ENCODE peak calls at places on chromosome 6, in nine cellular contexts. S, V, Z, A, Q, D, P, H and G are unnamed samples. For H3K4me1, the result is how much of the 10 kb centered on the place peaks cover.

GRCh38 chr6:21067521-21067920 is 526.0 kb upstream of the SOX4 start:
- DNase-seq in S (no peak), V (no peak), Z (no peak), A (no peak), Q (no peak), D (no peak), P (peak), H (no peak), G (no peak)

GRCh38 chr6:43715056-43715788 is 27.6 kb upstream of the MRPS18A start:
- DNase-seq in S (no peak), V (peak), Z (no peak), A (no peak), Q (no peak), D (no peak), P (no peak), H (no peak), G (no peak)

GRCh38 chr6:151058021-151058733 is 181.6 kb upstream of the AKAP12 start:
- DNase-seq in S (peak), V (no peak), Z (no peak), A (no peak), Q (no peak), D (no peak), P (peak), H (no peak), G (no peak)

GRCh38 chr6:47004458-47004857 is 37.7 kb downstream of the ADGRF1 start:
- DNase-seq in S (no peak), V (no peak), Z (no peak), A (no peak), Q (no peak), D (no peak), P (peak), H (no peak), G (no peak)

GRCh38 chr6:41939848-41940758 is 1.5 kb downstream of the CCND3 start:
- DNase-seq in S (peak), V (peak), Z (no peak), A (peak), Q (peak), D (no peak), P (peak), H (no peak), G (peak)

GRCh38 chr6:142796571-142796970 is 148.4 kb downstream of the HIVEP2 start:
- DNase-seq in S (no peak), V (no peak), Z (no peak), A (no peak), Q (no peak), D (no peak), P (peak), H (no peak), G (no peak)

GRCh38 chr6:149026530-149026942 is 279.7 kb downstream of the UST start:
- DNase-seq in S (no peak), V (no peak), Z (no peak), A (no peak), Q (no peak), D (peak), P (peak), H (no peak), G (peak)

GRCh38 chr6:72819609-72820008 is 197.7 kb downstream of the KCNQ5 start:
- DNase-seq in S (no peak), V (no peak), Z (no peak), A (peak), Q (no peak), D (no peak), P (no peak), H (no peak), G (no peak)

GRCh38 chr6:125884656-125885055 is 71.9 kb upstream of the HINT3 start:
- DNase-seq in S (no peak), V (no peak), Z (no peak), A (no peak), Q (no peak), D (no peak), P (no peak), H (no peak), G (peak)

GRCh38 chr6:106300944-106301343 is 24.6 kb downstream of the ATG5 start:
- DNase-seq in S (no peak), V (no peak), Z (no peak), A (no peak), Q (no peak), D (no peak), P (peak), H (peak), G (peak)

GRCh38 chr6:13096084-13096483 is 232.3 kb downstream of the TBC1D7 start:
- DNase-seq in S (no peak), V (no peak), Z (no peak), A (no peak), Q (no peak), D (no peak), P (no peak), H (no peak), G (no peak)

GRCh38 chr6:3194535-3195376 is 32.7 kb downstream of the TUBB2B start:
- DNase-seq in S (no peak), V (no peak), Z (no peak), A (no peak), Q (no peak), D (no peak), P (peak), H (no peak), G (peak)

GRCh38 chr6:45718901-45719300 is 296.8 kb downstream of the CLIC5 start:
- DNase-seq in S (no peak), V (no peak), Z (no peak), A (no peak), Q (no peak), D (no peak), P (peak), H (no peak), G (no peak)

GRCh38 chr6:42086665-42087050 is 36.3 kb downstream of the TAF8 start:
- DNase-seq in S (no peak), V (no peak), Z (no peak), A (no peak), Q (no peak), D (no peak), P (no peak), H (no peak), G (no peak)

GRCh38 chr6:149320745-149321240 is 3.3 kb downstream of the TAB2 start:
- DNase-seq in S (no peak), V (no peak), Z (no peak), A (no peak), Q (no peak), D (no peak), P (peak), H (no peak), G (no peak)

GRCh38 chr6:22024004-22024403 is 272.8 kb downstream of the PRL start:
- DNase-seq in S (no peak), V (no peak), Z (no peak), A (no peak), Q (no peak), D (no peak), P (no peak), H (no peak), G (no peak)

GRCh38 chr6:36563237-36563927 is 16.1 kb upstream of the STK38 start:
- DNase-seq in S (no peak), V (no peak), Z (no peak), A (no peak), Q (no peak), D (no peak), P (no peak), H (no peak), G (peak)

GRCh38 chr6:103335412-103335811 is 1524.3 kb downstream of the HACE1 start:
- DNase-seq in S (no peak), V (no peak), Z (no peak), A (no peak), Q (no peak), D (no peak), P (no peak), H (no peak), G (no peak)

GRCh38 chr6:38136547-38136946 is 317.0 kb downstream of the ZFAND3 start:
- DNase-seq in S (no peak), V (no peak), Z (no peak), A (no peak), Q (no peak), D (no peak), P (peak), H (no peak), G (no peak)

GRCh38 chr6:19860235-19860877 is 23.2 kb downstream of the ID4 start:
- DNase-seq in S (no peak), V (no peak), Z (no peak), A (peak), Q (no peak), D (no peak), P (no peak), H (no peak), G (no peak)

GRCh38 chr6:71444222-71444621 is 155.6 kb downstream of the OGFRL1 start:
- DNase-seq in S (no peak), V (no peak), Z (no peak), A (no peak), Q (no peak), D (no peak), P (no peak), H (no peak), G (no peak)

GRCh38 chr6:83914953-83915352 is 55.5 kb downstream of the CYB5R4 start:
- DNase-seq in S (no peak), V (no peak), Z (no peak), A (no peak), Q (no peak), D (no peak), P (peak), H (no peak), G (no peak)

GRCh38 chr6:21149460-21149859 is 444.1 kb upstream of the SOX4 start:
- DNase-seq in S (no peak), V (no peak), Z (no peak), A (no peak), Q (no peak), D (no peak), P (peak), H (no peak), G (no peak)

GRCh38 chr6:90368601-90369000 is 72.0 kb upstream of the BACH2 start:
- DNase-seq in S (no peak), V (no peak), Z (no peak), A (no peak), Q (no peak), D (peak), P (peak), H (no peak), G (no peak)

GRCh38 chr6:33206864-33207568 is 1.3 kb upstream of the RING1 start:
- DNase-seq in S (no peak), V (peak), Z (no peak), A (no peak), Q (no peak), D (peak), P (peak), H (no peak), G (no peak)

GRCh38 chr6:20366082-20366834 is 35.4 kb upstream of the E2F3 start:
- DNase-seq in S (no peak), V (no peak), Z (peak), A (no peak), Q (peak), D (no peak), P (no peak), H (no peak), G (no peak)

GRCh38 chr6:70412797-70413113 is 553 bp upstream of the FAM135A start:
- DNase-seq in S (no peak), V (no peak), Z (no peak), A (no peak), Q (no peak), D (no peak), P (no peak), H (no peak), G (no peak)

GRCh38 chr6:50840814-50841192 is 22.1 kb downstream of the TFAP2B start:
- DNase-seq in S (no peak), V (no peak), Z (no peak), A (no peak), Q (no peak), D (no peak), P (no peak), H (no peak), G (no peak)

GRCh38 chr6:22071655-22072054 is 225.2 kb downstream of the PRL start:
- DNase-seq in S (no peak), V (no peak), Z (no peak), A (no peak), Q (no peak), D (no peak), P (peak), H (no peak), G (peak)

GRCh38 chr6:10416863-10417641 is 2.2 kb upstream of the TFAP2A start:
- DNase-seq in S (no peak), V (no peak), Z (no peak), A (no peak), Q (no peak), D (no peak), P (no peak), H (no peak), G (no peak)

GRCh38 chr6:2746557-2747061 is 4.1 kb downstream of the MYLK4 start:
- DNase-seq in S (no peak), V (no peak), Z (no peak), A (no peak), Q (no peak), D (no peak), P (no peak), H (no peak), G (no peak)

GRCh38 chr6:56017198-56017597 is 141.8 kb upstream of the BMP5 start:
- DNase-seq in S (no peak), V (no peak), Z (no peak), A (no peak), Q (no peak), D (no peak), P (no peak), H (no peak), G (no peak)

GRCh38 chr6:165984743-165985142 is 182.9 kb downstream of the TBXT start:
- DNase-seq in S (no peak), V (no peak), Z (no peak), A (no peak), Q (no peak), D (no peak), P (no peak), H (no peak), G (no peak)

GRCh38 chr6:108944058-108944457 is 95.8 kb downstream of the ARMC2 start:
- DNase-seq in S (no peak), V (no peak), Z (no peak), A (no peak), Q (no peak), D (no peak), P (peak), H (no peak), G (peak)

GRCh38 chr6:108944707-108945685 is 96.8 kb downstream of the ARMC2 start:
- DNase-seq in S (peak), V (no peak), Z (no peak), A (no peak), Q (no peak), D (no peak), P (peak), H (no peak), G (no peak)

GRCh38 chr6:108947114-108947854 is 99.1 kb downstream of the ARMC2 start:
- DNase-seq in S (no peak), V (no peak), Z (no peak), A (peak), Q (no peak), D (no peak), P (peak), H (no peak), G (peak)

GRCh38 chr6:108946695-108947094 is 98.5 kb downstream of the ARMC2 start:
- DNase-seq in S (no peak), V (no peak), Z (no peak), A (no peak), Q (no peak), D (no peak), P (peak), H (no peak), G (no peak)

GRCh38 chr6:108945686-108946158 is 97.5 kb downstream of the ARMC2 start:
- DNase-seq in S (peak), V (peak), Z (no peak), A (no peak), Q (no peak), D (no peak), P (peak), H (no peak), G (no peak)
- H3K27ac ChIP-seq in S (peak), V (peak), Z (no peak), A (no peak), Q (no peak), D (no peak), P (peak), H (no peak), G (no peak)

DNA sequence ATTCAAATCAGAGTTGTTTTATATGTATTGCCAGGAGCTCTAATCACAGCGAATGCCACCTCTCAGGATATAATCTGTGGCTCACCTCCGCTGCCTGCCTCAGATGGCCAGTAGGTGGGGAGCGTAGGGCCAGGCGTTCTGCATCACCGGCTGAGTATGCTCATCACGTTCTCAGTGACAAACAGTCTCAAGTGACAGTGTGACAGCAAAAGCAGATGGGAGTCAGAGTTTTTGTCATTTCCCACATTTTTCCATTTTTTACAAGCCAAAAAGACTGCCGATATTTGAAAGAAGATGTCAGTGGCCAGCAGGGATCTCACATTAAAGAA is 208.7 kb downstream of the ALDH8A1 start:
- DNase-seq in S (no peak), V (no peak), Z (no peak), A (no peak), Q (no peak), D (no peak), P (no peak), H (no peak), G (no peak)
- H3K4me1 ChIP-seq in S (under half), V (under half), Z (under half), A (under half), Q (under half), D (under half), P (under half), H (under half), G (under half)

GRCh38 chr6:114108119-114109002 is 137.4 kb upstream of the HDAC2 start:
- DNase-seq in S (peak), V (no peak), Z (no peak), A (peak), Q (no peak), D (peak), P (peak), H (peak), G (peak)
- H3K27ac ChIP-seq in S (no peak), V (no peak), Z (no peak), A (no peak), Q (no peak), D (no peak), P (no peak), H (no peak), G (no peak)

GRCh38 chr6:163716690-163717089 is 302.2 kb downstream of the QKI start:
- DNase-seq in S (no peak), V (peak), Z (no peak), A (no peak), Q (no peak), D (no peak), P (no peak), H (no peak), G (no peak)
- H3K4me1 ChIP-seq in S (under half), V (under half), Z (under half), A (under half), Q (under half), D (under half), P (under half), H (under half), G (under half)

GRCh38 chr6:16747232-16748027 is 13.8 kb downstream of the ATXN1 start:
- DNase-seq in S (no peak), V (no peak), Z (no peak), A (no peak), Q (no peak), D (no peak), P (peak), H (no peak), G (no peak)

GRCh38 chr6:16746812-16747211 is 14.4 kb downstream of the ATXN1 start:
- DNase-seq in S (no peak), V (no peak), Z (no peak), A (no peak), Q (no peak), D (no peak), P (no peak), H (no peak), G (no peak)

GRCh38 chr6:16749516-16750485 is 11.5 kb downstream of the ATXN1 start:
- DNase-seq in S (no peak), V (no peak), Z (no peak), A (no peak), Q (no peak), D (no peak), P (peak), H (no peak), G (no peak)

GRCh38 chr6:16750566-16750965 is 10.7 kb downstream of the ATXN1 start:
- DNase-seq in S (no peak), V (no peak), Z (no peak), A (no peak), Q (no peak), D (no peak), P (no peak), H (no peak), G (no peak)

GRCh38 chr6:16748028-16748319 is 13.3 kb downstream of the ATXN1 start:
- DNase-seq in S (no peak), V (no peak), Z (no peak), A (no peak), Q (no peak), D (no peak), P (no peak), H (no peak), G (no peak)
- H3K27ac ChIP-seq in S (no peak), V (peak), Z (no peak), A (no peak), Q (no peak), D (no peak), P (peak), H (peak), G (no peak)

DNA sequence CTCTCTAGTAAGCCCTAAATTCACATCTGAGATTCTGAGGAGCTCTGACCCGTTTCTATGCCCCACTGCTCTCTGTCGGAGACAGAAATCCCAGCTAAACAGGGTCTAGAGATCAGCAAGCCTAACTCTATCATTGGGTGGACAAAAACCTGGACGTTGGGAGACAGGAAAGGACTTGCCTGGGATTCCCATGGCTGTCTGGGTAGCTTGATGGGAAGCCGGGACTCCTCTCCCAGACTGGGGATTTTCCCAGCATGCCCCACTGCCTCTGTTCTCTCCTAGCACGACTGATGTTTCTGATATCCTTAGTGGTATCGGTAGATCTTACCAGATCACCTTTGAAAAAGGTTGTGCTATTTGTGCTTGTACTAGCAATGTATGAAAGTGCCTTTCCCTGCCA is 22.9 kb downstream of the DUSP22 start:
- DNase-seq in S (no peak), V (no peak), Z (no peak), A (no peak), Q (no peak), D (no peak), P (no peak), H (no peak), G (no peak)
- H3K4me1 ChIP-seq in S (under half), V (half or more), Z (under half), A (under half), Q (under half), D (under half), P (under half), H (under half), G (under half)

DNA sequence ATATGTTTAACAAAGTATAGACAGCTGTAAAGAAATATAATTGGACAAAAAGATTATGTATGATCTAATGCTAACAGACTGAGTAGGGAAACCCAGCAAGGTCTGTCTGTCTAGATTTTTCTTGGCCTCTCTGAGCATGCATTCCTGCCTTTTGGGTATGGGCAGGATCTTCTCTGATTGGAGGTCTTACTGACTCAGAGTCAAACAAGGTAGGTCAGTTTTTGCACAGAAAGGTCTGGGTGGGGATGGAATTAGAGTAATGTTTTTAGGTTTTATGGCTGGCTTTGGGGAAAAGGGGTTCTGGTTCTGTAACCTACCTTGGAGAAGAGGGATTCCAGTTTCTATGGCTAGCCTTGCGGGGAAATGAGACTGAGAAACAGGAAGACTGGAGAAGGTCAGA is 65.5 kb downstream of the LIN28B start:
- DNase-seq in S (no peak), V (no peak), Z (no peak), A (no peak), Q (no peak), D (no peak), P (no peak), H (no peak), G (peak)
- H3K27ac ChIP-seq in S (no peak), V (no peak), Z (no peak), A (no peak), Q (no peak), D (no peak), P (no peak), H (no peak), G (peak)